ENCODE peak calls at places on chromosomes 6 and 20, in nine cellular contexts. A is IMR-90, G is adrenal gland, H is A549, M is GM12892, C is tibial nerve, D is heart left ventricle, B is HepG2, R is upper lobe of left lung. U is an unnamed sample.

GRCh38 chr6:19802656-19803055 is 34.5 kb upstream of the ID4 start:
- DNase-seq in A (no peak), G (no peak), H (no peak), M (no peak), C (no peak), D (no peak), B (no peak), R (no peak), U (no peak)

GRCh38 chr20:47610247-47610944 is 108.7 kb downstream of the NCOA3 start:
- DNase-seq in A (peak; percentile 92), G (peak; percentile 70), H (peak; percentile 67), M (no peak), C (peak; percentile 56), D (peak; percentile 34), B (no peak), R (peak; percentile 59), U (no peak)

GRCh38 chr6:49787176-49787575 is at the start of gene PGK2:
- DNase-seq in A (no peak), G (no peak), H (no peak), M (no peak), C (no peak), D (no peak), B (no peak), R (no peak), U (no peak)

GRCh38 chr6:6772751-6773150 is 184.2 kb downstream of the LY86 start:
- DNase-seq in A (no peak), G (no peak), H (no peak), M (no peak), C (no peak), D (no peak), B (no peak), R (no peak), U (no peak)

GRCh38 chr20:11229772-11230171 is 556.0 kb upstream of the JAG1 start:
- DNase-seq in A (peak; percentile 99), G (peak; percentile 50), H (peak; percentile 15), M (no peak), C (peak; percentile 15), D (peak; percentile 33), B (no peak), R (peak; percentile 42), U (no peak)

GRCh38 chr20:39360029-39360620 is 398.0 kb downstream of the DHX35 start:
- DNase-seq in A (no peak), G (no peak), H (no peak), M (no peak), C (no peak), D (no peak), B (no peak), R (no peak), U (no peak)

GRCh38 chr20:59141818-59142581 is 21.6 kb upstream of the ZNF831 start:
- DNase-seq in A (peak; percentile 2), G (no peak), H (no peak), M (no peak), C (no peak), D (no peak), B (no peak), R (no peak), U (no peak)

GRCh38 chr6:46024122-46024769 is 8.6 kb upstream of the CLIC5 start:
- DNase-seq in A (no peak), G (no peak), H (no peak), M (no peak), C (no peak), D (no peak), B (no peak), R (no peak), U (no peak)

GRCh38 chr6:114989279-114989964 is 646.6 kb upstream of the HS3ST5 start:
- DNase-seq in A (no peak), G (no peak), H (no peak), M (no peak), C (no peak), D (no peak), B (no peak), R (no peak), U (no peak)

GRCh38 chr20:12207875-12208274 is 290.2 kb downstream of the BTBD3 start:
- DNase-seq in A (peak; percentile 41), G (peak; percentile 14), H (peak; percentile 6), M (no peak), C (no peak), D (no peak), B (peak; percentile 44), R (no peak), U (no peak)

GRCh38 chr20:32777177-32777956 is 15.2 kb downstream of the DNMT3B start:
- DNase-seq in A (no peak), G (no peak), H (no peak), M (no peak), C (no peak), D (no peak), B (peak; percentile 56), R (peak; percentile 32), U (no peak)

GRCh38 chr20:23061713-23062561 is 12.5 kb upstream of the THBD start:
- DNase-seq in A (peak; percentile 57), G (peak; percentile 81), H (peak; percentile 67), M (no peak), C (no peak), D (peak; percentile 59), B (peak; percentile 29), R (peak; percentile 34), U (no peak)

GRCh38 chr6:24329022-24329421 is 28.8 kb downstream of the DCDC2 start:
- DNase-seq in A (no peak), G (no peak), H (no peak), M (no peak), C (no peak), D (no peak), B (no peak), R (no peak), U (no peak)

GRCh38 chr6:69985180-69985579 is 118.8 kb downstream of the COL19A1 start:
- DNase-seq in A (no peak), G (no peak), H (no peak), M (no peak), C (no peak), D (no peak), B (no peak), R (no peak), U (no peak)

GRCh38 chr20:2449386-2449785 is 21.2 kb downstream of the SNRPB start:
- DNase-seq in A (no peak), G (no peak), H (no peak), M (no peak), C (no peak), D (no peak), B (no peak), R (no peak), U (no peak)

GRCh38 chr6:169026175-169026574 is 227.5 kb downstream of the THBS2 start:
- DNase-seq in A (no peak), G (no peak), H (no peak), M (no peak), C (no peak), D (no peak), B (no peak), R (no peak), U (no peak)

GRCh38 chr20:46226602-46227001 is 81.7 kb downstream of the CDH22 start:
- DNase-seq in A (peak; percentile 32), G (peak; percentile 25), H (no peak), M (no peak), C (no peak), D (no peak), B (no peak), R (no peak), U (no peak)

DNA sequence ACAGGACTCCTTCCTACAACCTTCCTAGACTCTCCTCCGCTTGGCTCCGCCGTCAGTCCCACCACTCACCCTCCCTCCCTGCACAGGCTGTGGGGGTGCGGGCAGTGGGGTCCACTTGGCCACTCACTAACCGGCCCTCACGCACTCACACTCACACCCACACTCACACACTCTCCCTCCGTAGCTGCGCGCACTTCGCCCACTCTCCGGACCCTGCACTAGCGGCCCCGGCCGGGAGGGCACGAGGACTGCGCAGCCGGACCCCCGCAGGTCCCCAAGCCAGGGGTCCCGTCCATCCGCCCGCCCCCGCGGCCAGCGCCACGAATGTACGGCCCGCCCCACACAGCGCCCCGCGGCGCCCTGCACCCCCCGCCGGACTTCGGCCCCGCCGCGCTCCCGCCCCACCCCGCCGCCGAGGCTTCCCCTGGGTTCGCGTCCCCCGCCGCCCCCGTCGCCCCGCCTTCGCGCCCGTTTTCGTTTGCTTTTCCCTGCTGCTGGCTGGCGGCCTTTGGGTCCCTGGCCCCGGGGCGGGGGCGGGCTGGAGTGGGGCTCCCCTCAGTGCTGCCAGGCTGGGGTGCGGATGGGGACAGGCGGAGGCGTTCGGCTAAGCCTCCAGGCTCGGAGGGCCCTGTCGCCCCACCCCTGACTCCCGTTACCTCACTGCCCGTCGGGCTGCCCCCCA is 23.0 kb upstream of the SLC22A7 start:
- DNase-seq in A (no peak), G (no peak), H (no peak), M (peak; percentile 55), C (no peak), D (no peak), B (peak; percentile 67), R (no peak), U (no peak)
- TF ChIP-seq POLR2A in A (no peak), G (no peak), H (no peak), M (no peak), C (no peak), D (no peak), B (peak; percentile 70), R (no peak), U (no peak)

GRCh38 chr20:55469074-55469473 is 536.2 kb downstream of the CBLN4 start:
- DNase-seq in A (no peak), G (no peak), H (no peak), M (no peak), C (no peak), D (no peak), B (no peak), R (no peak), U (no peak)
- TF ChIP-seq POLR2A in A (no peak), G (no peak), H (no peak), M (no peak), C (no peak), D (no peak), B (no peak), R (no peak), U (no peak)

DNA sequence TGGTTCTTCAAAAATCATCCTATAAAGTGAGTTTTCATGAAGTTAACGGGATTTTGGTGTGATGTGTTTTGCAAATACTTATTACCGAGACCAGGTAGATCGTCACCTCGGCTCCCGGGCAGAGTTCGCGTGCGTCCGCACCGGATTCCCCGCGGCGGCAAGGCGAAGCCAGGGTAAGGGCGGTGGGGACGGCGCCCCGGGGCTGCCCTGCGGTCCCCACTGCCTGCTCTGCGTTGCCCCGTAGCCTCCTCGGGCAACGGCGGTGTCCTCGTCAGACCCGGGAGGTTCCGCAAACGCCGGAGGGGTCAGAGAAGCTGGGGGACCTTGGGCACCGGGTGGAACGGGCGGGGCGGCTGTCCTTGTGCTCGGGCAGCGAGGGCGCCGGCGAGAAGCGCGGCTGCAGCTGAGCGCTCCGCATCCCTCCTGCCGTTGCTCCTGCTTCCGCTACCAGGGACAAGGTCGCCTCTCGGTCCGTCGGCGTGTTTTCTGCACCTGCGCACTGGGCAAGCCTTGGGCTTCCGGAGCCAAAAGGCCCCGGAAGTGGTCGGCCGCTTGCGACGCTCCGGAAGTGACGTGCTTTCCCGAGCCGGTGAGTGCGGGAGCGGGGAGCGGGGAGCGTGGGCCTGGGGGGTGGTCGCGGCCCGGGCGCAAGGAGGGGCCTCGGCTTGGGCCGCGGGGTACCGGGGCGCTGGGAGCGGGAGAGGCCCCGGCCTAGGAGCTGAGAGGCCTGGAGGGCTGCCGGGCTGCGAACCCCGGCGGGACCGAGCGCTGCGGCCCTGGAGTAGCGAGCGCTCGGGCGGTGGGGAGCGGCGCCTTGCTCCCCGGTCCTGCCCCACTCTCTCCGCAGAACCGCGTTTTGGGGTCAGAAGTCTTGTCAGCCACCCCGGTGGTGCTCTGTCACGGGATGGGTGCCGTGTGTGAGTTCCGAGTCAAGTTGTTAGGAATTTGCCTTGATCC is at the start of gene MTG2:
- DNase-seq in A (peak; percentile 95), G (peak; percentile 96), H (peak; percentile 99), M (peak; percentile 100), C (peak; percentile 85), D (peak; percentile 95), B (peak; percentile 98), R (peak; percentile 96), U (peak; percentile 93)
- TF ChIP-seq POLR2A in A (peak; percentile 86), G (peak; percentile 96), H (peak; percentile 98), M (peak; percentile 99), C (peak; percentile 46), D (peak; percentile 93), B (peak; percentile 97), R (no peak), U (peak; percentile 63)

GRCh38 chr6:119566546-119567263 is 217.1 kb upstream of the MAN1A1 start:
- DNase-seq in A (no peak), G (no peak), H (no peak), M (no peak), C (no peak), D (no peak), B (no peak), R (no peak), U (no peak)
- TF ChIP-seq POLR2A in A (no peak), G (no peak), H (no peak), M (no peak), C (no peak), D (no peak), B (no peak), R (no peak), U (no peak)